ENCODE peak calls at places on chromosomes 7 and 10, in nine cellular contexts. L, Y, U, G, C, S, P, D and W are unnamed samples. For H3K27me3, the result is how much of the 10 kb centered on the place peaks cover.

GRCh38 chr7:158477866-158478265 is 109.8 kb downstream of the PTPRN2 start:
- DNase-seq in D (no peak), G (no peak), U (no peak), S (no peak), P (no peak), L (no peak), Y (no peak), C (no peak), W (no peak)

GRCh38 chr7:855686-856369 is 20.5 kb upstream of the GET4 start:
- DNase-seq in C (no peak), D (no peak), S (peak), P (no peak), G (no peak), L (no peak), U (no peak), Y (no peak), W (no peak)

GRCh38 chr7:277228-277627 is 12.7 kb upstream of the FOXL3 start:
- DNase-seq in L (no peak), Y (no peak), G (peak), S (no peak), C (no peak), U (no peak), D (no peak), P (no peak), W (no peak)

GRCh38 chr7:7820409-7820808 is 102.0 kb upstream of the RPA3 start:
- DNase-seq in P (no peak), Y (no peak), D (no peak), G (no peak), S (no peak), C (no peak), U (no peak), L (no peak), W (no peak)

GRCh38 chr10:11180228-11180627 is 162.6 kb downstream of the CELF2 start:
- DNase-seq in P (peak), Y (no peak), U (peak), L (peak), D (no peak), S (no peak), C (no peak), G (no peak), W (no peak)

GRCh38 chr7:155299539-155300202 is 2.0 kb downstream of the INSIG1 start:
- DNase-seq in S (no peak), Y (no peak), L (no peak), D (no peak), G (peak), P (no peak), U (no peak), C (no peak), W (no peak)

GRCh38 chr10:132590094-132590751 is 52.6 kb downstream of the INPP5A start:
- DNase-seq in G (no peak), L (no peak), Y (no peak), U (no peak), S (no peak), D (no peak), C (no peak), P (no peak), W (no peak)

GRCh38 chr7:27873981-27874957 is 134.3 kb downstream of the TAX1BP1 start:
- DNase-seq in U (no peak), G (no peak), L (no peak), C (peak), P (peak), S (peak), D (peak), Y (no peak), W (no peak)

GRCh38 chr7:36949711-36950600 is 225.7 kb upstream of the AOAH start:
- DNase-seq in Y (no peak), S (peak), D (no peak), P (no peak), C (no peak), U (no peak), G (peak), L (no peak), W (no peak)

GRCh38 chr7:116569737-116570136 is 44.9 kb downstream of the CAV1 start:
- DNase-seq in L (no peak), C (no peak), S (no peak), P (no peak), Y (no peak), D (no peak), G (peak), U (no peak), W (no peak)

GRCh38 chr10:64320448-64320847 is 799.2 kb downstream of the REEP3 start:
- DNase-seq in U (no peak), Y (no peak), G (no peak), L (no peak), S (no peak), C (no peak), D (no peak), P (no peak), W (no peak)

GRCh38 chr7:137484326-137484725 is 140.8 kb upstream of the PTN start:
- DNase-seq in P (no peak), Y (no peak), S (no peak), U (no peak), G (no peak), L (no peak), D (no peak), C (no peak), W (no peak)

GRCh38 chr7:47314728-47315601 is 266.9 kb downstream of the TNS3 start:
- DNase-seq in S (no peak), G (no peak), P (no peak), Y (no peak), C (peak), D (no peak), U (no peak), L (no peak), W (no peak)

GRCh38 chr7:111138196-111138569 is 47.3 kb downstream of the LRRN3 start:
- DNase-seq in P (peak), D (no peak), C (peak), G (peak), U (peak), Y (peak), S (no peak), L (peak), W (peak)

GRCh38 chr7:156015237-156016020 is 203.2 kb upstream of the SHH start:
- DNase-seq in L (no peak), C (no peak), G (no peak), S (peak), P (no peak), Y (no peak), D (no peak), U (no peak), W (no peak)

GRCh38 chr7:1466524-1467271 is 7.4 kb upstream of the MICALL2 start:
- DNase-seq in Y (no peak), P (peak), G (no peak), D (peak), C (peak), S (peak), L (peak), U (no peak), W (peak)

GRCh38 chr7:137546671-137547070 is 203.1 kb upstream of the PTN start:
- DNase-seq in Y (no peak), S (no peak), U (no peak), G (no peak), D (no peak), C (no peak), L (no peak), P (no peak), W (no peak)

GRCh38 chr7:157584420-157584819 is 247.6 kb downstream of the DNAJB6 start:
- DNase-seq in Y (no peak), C (no peak), L (peak), G (no peak), U (no peak), S (no peak), D (no peak), P (no peak), W (no peak)

GRCh38 chr10:48547061-48547895 is 57.6 kb downstream of the ARHGAP22 start:
- DNase-seq in C (no peak), G (no peak), U (no peak), P (no peak), Y (no peak), S (no peak), D (no peak), L (no peak), W (no peak)

GRCh38 chr10:71589617-71590551 is 129.7 kb downstream of the C10orf105 start:
- DNase-seq in G (peak), S (peak), P (no peak), L (no peak), U (no peak), Y (no peak), C (no peak), D (no peak), W (no peak)

GRCh38 chr10:47452495-47453434 is 31.1 kb downstream of the ANXA8 start:
- DNase-seq in Y (no peak), D (no peak), L (peak), G (no peak), U (no peak), P (peak), S (no peak), C (no peak), W (no peak)

GRCh38 chr7:46233585-46234329 is 312.7 kb upstream of the IGFBP3 start:
- DNase-seq in U (no peak), S (no peak), D (no peak), L (no peak), G (no peak), C (no peak), Y (no peak), P (no peak), W (no peak)

GRCh38 chr7:140517546-140518369 is 38.5 kb upstream of the MKRN1 start:
- DNase-seq in Y (peak), U (peak), C (peak), P (peak), L (peak), D (peak), S (peak), G (peak), W (peak)

GRCh38 chr7:4824120-4824775 is 37.6 kb downstream of the PAPOLB start:
- DNase-seq in Y (no peak), L (peak), S (peak), P (no peak), U (no peak), D (no peak), C (no peak), G (no peak), W (no peak)

GRCh38 chr7:41890631-41891265 is 187.9 kb upstream of the INHBA start:
- DNase-seq in P (no peak), G (no peak), U (no peak), S (no peak), D (no peak), Y (no peak), C (peak), L (no peak), W (no peak)

GRCh38 chr7:48426966-48427555 is 255.8 kb downstream of the ABCA13 start:
- DNase-seq in G (peak), P (no peak), S (no peak), L (no peak), Y (no peak), U (no peak), C (no peak), D (no peak), W (no peak)

GRCh38 chr7:134757938-134758337 is 21.5 kb upstream of the CALD1 start:
- DNase-seq in S (no peak), U (no peak), D (no peak), L (no peak), G (no peak), C (no peak), Y (no peak), P (no peak), W (no peak)

GRCh38 chr7:64463636-64464375 is 99.1 kb downstream of the ZNF680 start:
- DNase-seq in Y (no peak), S (no peak), G (peak), C (peak), U (peak), P (peak), L (no peak), D (peak), W (no peak)

GRCh38 chr10:52063159-52063558 is 250.9 kb upstream of the DKK1 start:
- DNase-seq in P (no peak), Y (no peak), D (no peak), S (no peak), L (no peak), C (no peak), G (no peak), U (no peak), W (no peak)

GRCh38 chr7:131081308-131081707 is 246.4 kb upstream of the MKLN1 start:
- DNase-seq in P (no peak), Y (no peak), D (no peak), S (no peak), L (no peak), C (no peak), U (no peak), G (no peak), W (no peak)

GRCh38 chr10:68752711-68753110 is 31.7 kb downstream of the CCAR1 start:
- DNase-seq in U (no peak), Y (no peak), G (no peak), S (no peak), D (no peak), P (no peak), C (no peak), L (no peak), W (no peak)

GRCh38 chr7:2255145-2256139 is 13.4 kb downstream of the NUDT1 start:
- DNase-seq in C (no peak), Y (no peak), U (no peak), P (no peak), S (peak), D (no peak), G (no peak), L (no peak), W (no peak)

GRCh38 chr7:108114117-108114841 is 15.9 kb downstream of the LAMB4 start:
- DNase-seq in C (no peak), G (peak), L (no peak), U (no peak), P (no peak), S (no peak), Y (peak), D (no peak), W (peak)

GRCh38 chr7:23213755-23214154 is 31.9 kb downstream of the NUP42 start:
- DNase-seq in L (no peak), P (no peak), U (no peak), C (no peak), S (no peak), Y (no peak), G (no peak), D (no peak), W (no peak)

GRCh38 chr7:33853361-33854062 is 51.8 kb upstream of the BMPER start:
- DNase-seq in L (no peak), U (no peak), D (no peak), S (no peak), P (no peak), G (no peak), Y (no peak), C (no peak), W (no peak)

GRCh38 chr7:47478926-47479791 is 102.8 kb downstream of the TNS3 start:
- DNase-seq in S (no peak), D (no peak), U (no peak), P (no peak), Y (no peak), L (no peak), G (no peak), C (no peak), W (no peak)

GRCh38 chr7:65222655-65223054 is 151.0 kb upstream of the ZNF92 start:
- DNase-seq in U (no peak), P (no peak), C (no peak), D (no peak), L (no peak), S (no peak), Y (no peak), G (no peak), W (no peak)

GRCh38 chr10:12448340-12448728 is 99.0 kb downstream of the CAMK1D start:
- DNase-seq in L (no peak), C (no peak), D (no peak), Y (no peak), U (no peak), P (no peak), S (no peak), G (no peak), W (no peak)

GRCh38 chr7:77430927-77431326 is 14.8 kb upstream of the GSAP start:
- DNase-seq in G (no peak), U (no peak), Y (no peak), S (no peak), D (no peak), C (no peak), L (no peak), P (no peak), W (no peak)

DNA sequence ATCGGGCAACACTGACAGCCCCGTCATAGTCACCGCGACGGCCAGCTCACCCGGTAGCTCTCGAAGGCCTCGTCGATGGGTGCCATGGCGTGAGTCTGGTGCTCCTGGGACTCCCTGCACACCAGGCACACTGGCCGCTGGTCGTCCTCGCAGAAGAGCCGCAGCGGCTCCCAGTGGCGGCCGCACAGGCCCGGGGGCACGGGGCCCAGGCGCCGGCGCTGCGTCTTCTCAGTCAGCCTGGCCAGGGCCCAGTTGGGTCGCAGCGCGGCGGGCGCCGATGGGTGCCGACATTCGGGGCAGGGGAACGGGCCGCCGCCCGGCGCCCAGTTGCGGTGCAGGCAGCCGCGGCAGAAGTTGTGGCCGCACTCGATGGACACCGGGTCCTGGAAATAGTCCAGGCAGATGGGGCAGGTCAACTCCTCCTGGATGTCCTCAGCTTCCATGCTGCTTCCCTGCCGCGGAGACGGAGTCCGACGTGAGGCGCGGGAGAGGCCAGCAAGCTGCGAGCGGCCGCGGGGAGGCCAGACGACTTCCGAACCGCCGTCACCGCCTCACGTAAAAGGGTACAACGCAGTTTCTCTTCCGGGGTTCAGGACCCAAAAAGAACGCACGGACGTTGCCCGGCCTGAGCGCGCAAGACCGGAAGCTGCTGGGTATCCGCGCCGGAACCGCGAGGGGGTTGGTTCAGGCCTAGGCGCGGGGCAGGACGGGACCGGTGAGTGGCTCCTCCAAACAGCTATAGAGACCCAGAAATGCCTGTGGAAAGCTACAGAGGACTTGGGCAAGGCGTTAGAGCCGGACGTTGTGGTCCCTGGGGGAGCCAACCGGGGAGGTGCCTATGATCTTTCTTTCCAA is at the start of gene TRIM4:
- DNase-seq in G (peak), P (peak), Y (peak), D (peak), C (peak), L (peak), U (peak), S (peak), W (peak)
- H3K4me3 ChIP-seq in G (peak), P (peak), Y (peak), D (peak), C (peak), L (peak), U (peak), S (peak), W (peak)

GRCh38 chr7:43085017-43085416 is 27.4 kb upstream of the HECW1 start:
- DNase-seq in P (no peak), C (no peak), G (no peak), L (no peak), S (no peak), U (no peak), Y (no peak), D (no peak), W (no peak)
- H3K27me3 ChIP-seq in P (under half), C (under half), G (under half), L (under half), S (under half), U (under half), Y (under half), D (under half), W (under half)

GRCh38 chr10:78033623-78034470 is at the start of gene RPS24:
- DNase-seq in P (peak), D (peak), U (peak), Y (peak), C (peak), G (peak), L (peak), S (peak), W (peak)

GRCh38 chr10:78035025-78035424 is 1.4 kb downstream of the RPS24 start:
- DNase-seq in L (no peak), C (no peak), D (no peak), P (no peak), U (no peak), S (no peak), Y (no peak), G (peak), W (no peak)

GRCh38 chr10:78035437-78035836 is 1.8 kb downstream of the RPS24 start:
- DNase-seq in U (no peak), Y (no peak), S (no peak), G (no peak), P (no peak), C (no peak), L (no peak), D (no peak), W (no peak)

GRCh38 chr10:78038105-78038504 is 4.4 kb downstream of the RPS24 start:
- DNase-seq in G (peak), S (no peak), C (no peak), L (no peak), U (no peak), Y (no peak), P (no peak), D (no peak), W (no peak)

DNA sequence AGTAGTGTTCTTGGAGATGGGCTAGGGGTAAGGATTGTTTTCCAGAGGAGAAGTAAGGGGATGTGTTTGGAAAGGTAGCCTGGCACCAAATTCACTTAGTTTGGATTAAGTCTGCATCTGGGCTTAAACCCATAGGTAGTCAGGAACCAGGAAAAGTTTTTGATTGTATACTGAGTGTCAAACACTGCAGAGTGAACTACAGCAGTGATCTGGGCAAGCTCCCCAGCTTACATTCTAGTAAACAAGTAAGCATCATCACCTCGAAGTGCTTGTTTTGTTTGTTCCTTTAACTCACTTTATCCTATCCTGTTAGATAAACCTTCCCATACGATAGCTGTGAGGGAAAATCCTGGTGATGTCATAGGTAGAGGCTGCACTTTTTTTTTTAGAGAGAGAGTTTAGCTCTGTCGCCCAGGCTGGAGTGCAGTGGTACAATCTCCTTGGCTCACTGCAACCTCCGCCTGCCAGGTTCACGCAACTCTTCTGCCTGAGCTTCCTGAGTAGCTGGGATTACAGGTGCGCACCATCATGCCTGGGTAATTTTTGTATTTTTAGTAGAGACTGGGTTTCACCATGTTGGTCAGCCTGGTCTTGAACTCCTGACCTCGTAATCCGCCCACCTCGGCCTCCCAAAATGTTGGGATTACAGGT is 2.4 kb downstream of the RPS24 start:
- DNase-seq in G (no peak), Y (no peak), U (no peak), S (no peak), C (no peak), D (no peak), P (no peak), L (no peak), W (no peak)
- H3K4me3 ChIP-seq in G (no peak), Y (no peak), U (no peak), S (no peak), C (no peak), D (no peak), P (no peak), L (no peak), W (peak)

GRCh38 chr7:20785211-20786048 is 1.3 kb downstream of the SP8 start:
- DNase-seq in P (no peak), U (no peak), Y (no peak), C (no peak), S (no peak), D (no peak), L (no peak), G (no peak), W (peak)

GRCh38 chr7:20786779-20787651 is at the start of gene SP8:
- DNase-seq in S (no peak), L (no peak), P (no peak), U (no peak), C (no peak), D (no peak), Y (no peak), G (peak), W (peak)

GRCh38 chr7:20787658-20788057 is 972 bp upstream of the SP8 start:
- DNase-seq in U (no peak), G (no peak), P (no peak), Y (no peak), C (no peak), L (no peak), S (no peak), D (no peak), W (no peak)

GRCh38 chr7:20786049-20786412 is 655 bp downstream of the SP8 start:
- DNase-seq in P (no peak), Y (no peak), G (no peak), C (no peak), L (no peak), U (no peak), D (no peak), S (no peak), W (no peak)

DNA sequence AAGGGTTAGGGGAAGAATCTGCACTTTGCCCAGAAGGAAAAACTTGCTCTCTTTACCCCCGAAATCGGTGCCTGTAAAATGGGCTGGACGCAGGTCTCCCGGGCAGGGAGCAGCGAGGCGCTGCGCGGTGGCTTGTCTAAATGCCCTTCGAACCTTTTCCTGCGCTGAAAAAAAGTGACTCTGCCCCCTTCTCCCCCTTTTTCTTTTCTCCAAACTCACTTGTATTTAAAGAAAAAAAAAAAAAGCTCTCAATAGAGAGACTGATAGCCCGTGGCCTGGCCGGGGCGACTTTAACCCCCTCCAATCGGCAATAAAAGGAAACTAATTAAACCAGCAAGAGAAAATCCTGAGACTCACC is 286 bp downstream of the SP8 start:
- DNase-seq in L (no peak), Y (no peak), S (no peak), C (no peak), D (no peak), G (no peak), U (no peak), P (no peak), W (peak)
- H3K27me3 ChIP-seq in L (half or more), Y (under half), S (half or more), C (half or more), D (half or more), G (under half), U (under half), P (half or more), W (under half)